ENCODE peak calls at places on chromosomes 5 and 9, in four cellular contexts. A, Z, T and O are unnamed samples.

GRCh38 chr5:116661419-116661818 is 86.8 kb upstream of the SEMA6A start:
- DNase-seq in A (no peak), Z (no peak), T (no peak), O (no peak)

GRCh38 chr5:175141421-175141820 is 302.6 kb downstream of the DRD1 start:
- DNase-seq in A (no peak), Z (no peak), T (no peak), O (no peak)

GRCh38 chr9:27333241-27334052 is 36.5 kb upstream of the EQTN start:
- DNase-seq in A (peak; percentile 82), Z (peak; percentile 54), T (peak; percentile 72), O (peak; percentile 88)

GRCh38 chr5:33115467-33115866 is 325.3 kb upstream of the TARS1 start:
- DNase-seq in A (no peak), Z (no peak), T (no peak), O (no peak)

GRCh38 chr5:149550608-149551226 is 522 bp downstream of the CSNK1A1 start:
- DNase-seq in A (no peak), Z (no peak), T (no peak), O (peak; percentile 63)

GRCh38 chr9:6224393-6225154 is 9.0 kb downstream of the IL33 start:
- DNase-seq in A (no peak), Z (no peak), T (no peak), O (no peak)

GRCh38 chr5:91101777-91102379 is 281.2 kb downstream of the ARRDC3 start:
- DNase-seq in A (peak; percentile 53), Z (peak; percentile 76), T (peak; percentile 75), O (peak; percentile 73)

GRCh38 chr9:127915801-127916664 is 808 bp downstream of the ST6GALNAC4 start:
- DNase-seq in A (no peak), Z (no peak), T (peak; percentile 69), O (peak; percentile 90)

GRCh38 chr5:72790188-72790587 is 26.3 kb upstream of the TNPO1 start:
- DNase-seq in A (no peak), Z (no peak), T (no peak), O (no peak)

GRCh38 chr9:18694959-18695668 is 221.2 kb downstream of the ADAMTSL1 start:
- DNase-seq in A (no peak), Z (no peak), T (no peak), O (no peak)

GRCh38 chr9:3285365-3286161 is 240.2 kb downstream of the RFX3 start:
- DNase-seq in A (no peak), Z (no peak), T (no peak), O (no peak)

GRCh38 chr5:71938886-71939285 is 168.4 kb upstream of the MAP1B start:
- DNase-seq in A (no peak), Z (no peak), T (no peak), O (no peak)

GRCh38 chr5:59833448-59833847 is 60.1 kb downstream of the PDE4D start:
- DNase-seq in A (no peak), Z (no peak), T (no peak), O (no peak)

GRCh38 chr9:1918642-1919041 is 96.5 kb upstream of the SMARCA2 start:
- DNase-seq in A (no peak), Z (no peak), T (no peak), O (no peak)

GRCh38 chr5:80754900-80755299 is 100.1 kb upstream of the DHFR start:
- DNase-seq in A (no peak), Z (no peak), T (no peak), O (peak; percentile 77)

GRCh38 chr5:3639175-3639574 is 43.5 kb downstream of the IRX1 start:
- DNase-seq in A (no peak), Z (no peak), T (no peak), O (no peak)

GRCh38 chr9:110758201-110758600 is 89.6 kb downstream of the MUSK start:
- DNase-seq in A (no peak), Z (no peak), T (no peak), O (no peak)

GRCh38 chr9:128495804-128496417 is 8.6 kb upstream of the GLE1 start:
- DNase-seq in A (no peak), Z (peak; percentile 7), T (no peak), O (no peak)

GRCh38 chr5:91651704-91652103 is 268.6 kb upstream of the ARRDC3 start:
- DNase-seq in A (no peak), Z (no peak), T (no peak), O (no peak)

GRCh38 chr5:81209869-81210268 is 23.3 kb upstream of the CKMT2 start:
- DNase-seq in A (no peak), Z (no peak), T (no peak), O (no peak)

GRCh38 chr9:95018099-95018927 is 291.8 kb downstream of the AOPEP start:
- DNase-seq in A (no peak), Z (peak; percentile 32), T (no peak), O (no peak)

GRCh38 chr9:14806941-14807340 is 84.4 kb upstream of the CER1 start:
- DNase-seq in A (no peak), Z (no peak), T (no peak), O (no peak)

GRCh38 chr9:4489562-4489918 is 728 bp upstream of the SLC1A1 start:
- DNase-seq in A (no peak), Z (no peak), T (no peak), O (no peak)

GRCh38 chr9:133429216-133429613 is 7.0 kb downstream of the ADAMTS13 start:
- DNase-seq in A (no peak), Z (no peak), T (no peak), O (no peak)
- H3K4me3 ChIP-seq in A (peak overlapping the region; percentile 41), Z (no peak overlapping the region), T (no peak overlapping the region), O (no peak overlapping the region)

DNA sequence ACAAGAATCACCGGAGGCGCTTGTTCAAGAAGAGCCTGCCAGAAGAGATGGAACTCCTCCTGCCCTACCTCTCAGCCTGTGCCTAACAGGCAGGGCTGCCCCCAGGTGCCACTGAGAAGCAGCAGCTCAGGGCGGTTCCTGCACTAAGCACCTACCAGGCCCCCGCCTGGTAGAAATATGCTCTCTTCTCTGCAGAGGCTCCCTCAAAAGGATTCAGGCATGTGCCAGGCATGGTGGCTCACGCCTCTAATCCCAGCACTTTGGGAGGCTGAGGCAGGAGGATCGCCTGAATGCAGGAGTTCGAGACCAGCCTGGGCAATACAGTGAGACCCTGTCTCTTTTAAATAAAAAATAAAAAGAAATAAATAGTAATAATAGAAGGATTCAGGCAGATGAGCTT is 6.0 kb downstream of the VDAC1 start:
- DNase-seq in A (no peak), Z (no peak), T (no peak), O (no peak)
- H3K4me1 ChIP-seq in A (peaks cover 24% of the 10 kb centered on the region), Z (peaks cover 49% of the 10 kb centered on the region), T (peaks cover 26% of the 10 kb centered on the region), O (peaks cover 64% of the 10 kb centered on the region)

GRCh38 chr5:17282283-17283120 is 65.1 kb downstream of the BASP1 start:
- DNase-seq in A (no peak), Z (no peak), T (peak; percentile 1), O (peak; percentile 93)
- H3K4me3 ChIP-seq in A (no peak overlapping the region), Z (no peak overlapping the region), T (no peak overlapping the region), O (peak overlapping the region; percentile 57)

GRCh38 chr9:93059097-93059959 is 827 bp downstream of the SUSD3 start:
- DNase-seq in A (no peak), Z (no peak), T (peak; percentile 59), O (no peak)

GRCh38 chr9:93054758-93055704 is 3.5 kb upstream of the SUSD3 start:
- DNase-seq in A (no peak), Z (no peak), T (no peak), O (no peak)

GRCh38 chr9:93057703-93058356 is 671 bp upstream of the SUSD3 start:
- DNase-seq in A (no peak), Z (no peak), T (no peak), O (no peak)

GRCh38 chr9:93058357-93059096 is at the start of gene SUSD3:
- DNase-seq in A (peak; percentile 53), Z (peak; percentile 39), T (peak; percentile 85), O (peak; percentile 87)

DNA sequence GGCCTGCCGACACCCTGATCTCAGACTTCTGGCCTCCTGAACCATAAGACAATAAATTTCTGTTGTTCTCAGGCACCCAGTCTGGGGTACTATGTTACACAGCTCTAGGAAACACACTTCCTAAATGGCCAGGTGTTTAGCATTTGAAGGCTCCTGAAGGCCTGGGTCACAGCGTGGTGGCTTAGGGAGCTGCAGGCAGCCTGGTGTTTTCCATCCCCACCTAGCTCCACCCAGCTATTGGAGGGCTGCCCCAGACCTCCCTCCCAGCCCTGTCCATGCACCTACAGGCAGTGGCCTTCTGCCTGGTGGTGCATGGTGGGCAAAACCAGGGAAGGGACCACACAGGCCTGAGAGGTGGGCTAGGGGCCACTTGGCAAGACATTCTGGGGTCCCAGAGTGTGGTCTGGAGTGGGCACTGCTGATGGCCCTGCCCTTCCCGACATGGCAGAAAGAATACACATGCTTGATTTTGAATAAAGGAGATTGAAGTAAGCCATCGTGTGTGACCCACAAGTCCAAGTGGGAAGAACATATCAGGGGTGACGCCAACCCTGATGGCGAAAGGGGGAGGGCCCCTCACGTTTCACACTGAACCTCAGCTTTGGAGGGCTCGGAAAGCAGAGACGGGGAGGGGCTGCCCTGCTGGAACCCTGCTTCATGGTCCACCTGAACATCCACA is 1.3 kb upstream of the SUSD3 start:
- DNase-seq in A (no peak), Z (no peak), T (no peak), O (no peak)
- H3K4me1 ChIP-seq in A (peaks cover 37% of the 10 kb centered on the region), Z (peaks cover 38% of the 10 kb centered on the region), T (peaks cover 50% of the 10 kb centered on the region), O (peaks cover 26% of the 10 kb centered on the region)